ENCODE peak calls at places on chromosomes 6 and 20, in eight cellular contexts. L is iris pigment epithelial cell, Q is adrenal gland, D is psoas muscle, W is spleen, J is MV-4-11, G is non-pigmented ciliary epithelial cell, E is right atrium auricular region. X is an unnamed sample.

GRCh38 chr6:87881342-87881895 is 166.2 kb upstream of the SPACA1 start:
- DNase-seq in W (no peak), D (no peak), Q (no peak), J (no peak), G (no peak), E (no peak), L (no peak), X (no peak)

GRCh38 chr6:11804706-11805105 is 26.1 kb upstream of the ADTRP start:
- DNase-seq in Q (no peak), E (no peak), L (no peak), G (no peak), J (no peak), D (no peak), W (no peak), X (no peak)

GRCh38 chr6:46734867-46735719 is at the start of gene PLA2G7:
- DNase-seq in D (peak; percentile 51), W (peak; percentile 79), E (no peak), L (no peak), Q (peak; percentile 22), G (no peak), J (no peak), X (no peak)

GRCh38 chr6:61044011-61044410 is 1242.0 kb downstream of the KHDRBS2 start:
- DNase-seq in D (peak; percentile 19), J (no peak), Q (no peak), L (no peak), E (no peak), G (no peak), W (no peak), X (no peak)

GRCh38 chr6:136103763-136104311 is 146.3 kb downstream of the MTFR2 start:
- DNase-seq in D (peak; percentile 69), Q (peak; percentile 58), E (peak; percentile 74), G (no peak), L (no peak), J (no peak), W (no peak), X (peak; percentile 61)

GRCh38 chr6:152185158-152185574 is 377.7 kb downstream of the ESR1 start:
- DNase-seq in D (no peak), G (no peak), E (no peak), W (no peak), L (no peak), J (no peak), Q (no peak), X (no peak)

GRCh38 chr6:111989743-111990142 is 64.2 kb upstream of the CCN6 start:
- DNase-seq in E (no peak), D (no peak), L (no peak), G (no peak), J (no peak), Q (no peak), W (no peak), X (no peak)

GRCh38 chr6:169452117-169452868 is 198.6 kb upstream of the THBS2 start:
- DNase-seq in Q (peak; percentile 74), G (peak; percentile 57), D (peak; percentile 79), L (peak; percentile 97), J (no peak), W (no peak), E (peak; percentile 87), X (peak; percentile 95)

GRCh38 chr6:106116125-106116524 is 30.0 kb downstream of the PRDM1 start:
- DNase-seq in Q (peak; percentile 27), G (no peak), W (no peak), D (no peak), E (no peak), J (no peak), L (no peak), X (peak; percentile 32)

GRCh38 chr20:3818155-3819151 is 1.9 kb upstream of the AP5S1 start:
- DNase-seq in E (peak; percentile 80), G (no peak), W (peak; percentile 81), J (peak; percentile 61), L (peak; percentile 79), D (peak; percentile 80), Q (peak; percentile 87), X (peak; percentile 73)

GRCh38 chr20:9409352-9409751 is 105.0 kb upstream of the LAMP5 start:
- DNase-seq in G (no peak), E (no peak), L (no peak), Q (no peak), W (no peak), D (no peak), J (no peak), X (no peak)

GRCh38 chr6:51550243-51550642 is 537.2 kb downstream of the PKHD1 start:
- DNase-seq in W (no peak), L (no peak), Q (no peak), D (no peak), J (no peak), E (no peak), G (no peak), X (no peak)

GRCh38 chr20:550611-551010 is 7.0 kb upstream of the CSNK2A1 start:
- DNase-seq in L (no peak), J (no peak), W (no peak), G (no peak), D (no peak), Q (no peak), E (no peak), X (no peak)

GRCh38 chr6:7155871-7156579 is 48.3 kb downstream of the RREB1 start:
- DNase-seq in J (no peak), Q (no peak), E (no peak), W (no peak), D (no peak), L (no peak), G (no peak), X (no peak)

GRCh38 chr20:37397076-37397953 is 51.4 kb downstream of the SRC start:
- DNase-seq in D (no peak), L (peak; percentile 50), E (no peak), G (no peak), W (no peak), Q (no peak), J (peak; percentile 49), X (no peak)

GRCh38 chr6:168877821-168878282 is 375.8 kb downstream of the THBS2 start:
- DNase-seq in E (no peak), Q (no peak), L (no peak), G (no peak), D (no peak), J (no peak), W (no peak), X (no peak)

GRCh38 chr20:53513489-53514298 is 79.9 kb downstream of the ZNF217 start:
- DNase-seq in L (peak; percentile 11), G (no peak), D (no peak), Q (no peak), E (no peak), J (no peak), W (no peak), X (no peak)

GRCh38 chr6:148884461-148884860 is 137.6 kb downstream of the UST start:
- DNase-seq in Q (no peak), W (no peak), E (no peak), G (no peak), L (no peak), D (no peak), J (no peak), X (no peak)

GRCh38 chr20:32581839-32582658 is 3.1 kb downstream of the NOL4L start:
- DNase-seq in E (no peak), L (no peak), D (no peak), Q (no peak), J (no peak), G (no peak), W (no peak), X (no peak)

GRCh38 chr6:56406276-56407269 is 159.2 kb upstream of the COL21A1 start:
- DNase-seq in G (no peak), Q (no peak), W (no peak), D (no peak), E (no peak), J (no peak), L (no peak), X (no peak)

GRCh38 chr6:167710521-167710920 is 116.2 kb upstream of the AFDN start:
- DNase-seq in Q (no peak), D (no peak), W (peak; percentile 64), G (no peak), E (no peak), L (no peak), J (no peak), X (no peak)

GRCh38 chr20:62666736-62667529 is 24.6 kb downstream of the SLCO4A1 start:
- DNase-seq in Q (peak; percentile 69), E (peak; percentile 85), L (no peak), D (peak; percentile 70), J (no peak), W (no peak), G (no peak), X (no peak)

GRCh38 chr20:64133951-64134407 is 26.6 kb upstream of the NPBWR2 start:
- DNase-seq in E (no peak), J (no peak), W (peak; percentile 43), D (no peak), Q (peak; percentile 8), G (no peak), L (no peak), X (no peak)

GRCh38 chr6:137698636-137699035 is 168.4 kb upstream of the TNFAIP3 start:
- DNase-seq in Q (no peak), J (peak; percentile 95), D (no peak), L (no peak), E (no peak), W (no peak), G (no peak), X (no peak)

GRCh38 chr6:94251878-94252277 is 832.5 kb upstream of the EPHA7 start:
- DNase-seq in D (no peak), E (no peak), W (no peak), G (no peak), Q (no peak), J (no peak), L (no peak), X (no peak)

GRCh38 chr20:675453-676314 is at the start of gene SCRT2:
- DNase-seq in W (peak; percentile 90), L (peak; percentile 70), J (peak; percentile 9), G (no peak), E (peak; percentile 66), Q (peak; percentile 73), D (peak; percentile 91), X (peak; percentile 79)

GRCh38 chr6:98498891-98499290 is 335.5 kb upstream of the POU3F2 start:
- DNase-seq in L (no peak), E (no peak), Q (no peak), J (peak; percentile 23), W (no peak), G (no peak), D (no peak), X (no peak)

GRCh38 chr6:93894521-93894920 is 475.2 kb upstream of the EPHA7 start:
- DNase-seq in W (no peak), D (no peak), L (peak; percentile 2), J (no peak), E (no peak), Q (no peak), G (no peak), X (no peak)

GRCh38 chr6:56865081-56865875 is 89.6 kb upstream of the BEND6 start:
- DNase-seq in Q (no peak), J (no peak), E (no peak), G (no peak), L (no peak), D (no peak), W (no peak), X (no peak)

GRCh38 chr20:47148059-47148458 is 208.4 kb downstream of the ZMYND8 start:
- DNase-seq in D (no peak), W (no peak), G (no peak), L (no peak), Q (no peak), E (no peak), J (no peak), X (no peak)

GRCh38 chr6:38638941-38639497 is 710 bp downstream of the BTBD9 start:
- DNase-seq in W (no peak), J (peak; percentile 26), L (peak; percentile 52), G (no peak), E (peak; percentile 63), Q (peak; percentile 86), D (no peak), X (no peak)

GRCh38 chr20:48831702-48832422 is 4.1 kb upstream of the PREX1 start:
- DNase-seq in G (no peak), L (peak; percentile 36), E (peak; percentile 77), D (peak; percentile 74), W (peak; percentile 70), J (peak; percentile 59), Q (peak; percentile 92), X (no peak)

GRCh38 chr6:163731215-163732013 is 316.9 kb downstream of the QKI start:
- DNase-seq in D (no peak), J (no peak), G (no peak), L (no peak), Q (no peak), E (no peak), W (peak; percentile 66), X (no peak)